ENCODE peak calls at places on chromosome 5, in seven cellular contexts. M, Y, C, L, U, A and Z are unnamed samples.

GRCh38 chr5:78362220-78362619 is 1.8 kb downstream of the SCAMP1 start:
- DNase-seq in C (no peak), L (no peak), U (no peak), Y (no peak), M (no peak), A (no peak), Z (no peak)

GRCh38 chr5:74762599-74762998 is 4.3 kb downstream of the GFM2 start:
- DNase-seq in M (no peak), A (no peak), L (no peak), Y (no peak), U (no peak), C (no peak), Z (no peak)

GRCh38 chr5:6108540-6108848 is 269.9 kb downstream of the MED10 start:
- DNase-seq in Y (no peak), A (no peak), M (no peak), C (no peak), L (no peak), U (no peak), Z (no peak)

GRCh38 chr5:15483348-15484090 is 16.5 kb upstream of the FBXL7 start:
- DNase-seq in A (no peak), C (no peak), M (no peak), L (no peak), U (no peak), Y (no peak), Z (no peak)

GRCh38 chr5:61234019-61234418 is 71.8 kb upstream of the SMIM15 start:
- DNase-seq in M (no peak), A (no peak), U (no peak), Y (no peak), C (no peak), L (no peak), Z (no peak)

GRCh38 chr5:172828911-172829431 is 5.1 kb upstream of the ERGIC1 start:
- DNase-seq in U (no peak), Y (no peak), M (no peak), C (no peak), A (no peak), L (no peak), Z (no peak)

GRCh38 chr5:154312571-154312970 is 122.0 kb downstream of the GALNT10 start:
- DNase-seq in U (no peak), C (no peak), A (no peak), Y (no peak), L (no peak), M (no peak), Z (no peak)

GRCh38 chr5:124730381-124730780 is 16.1 kb downstream of the ZNF608 start:
- DNase-seq in M (no peak), Y (no peak), U (no peak), A (no peak), C (no peak), L (no peak), Z (no peak)

GRCh38 chr5:108481355-108481931 is 99.5 kb upstream of the FBXL17 start:
- DNase-seq in C (no peak), L (no peak), A (no peak), Y (peak; percentile 11), U (peak; percentile 20), M (no peak), Z (peak; percentile 7)

GRCh38 chr5:53944981-53945380 is 365.4 kb downstream of the ARL15 start:
- DNase-seq in M (no peak), C (no peak), Y (no peak), L (no peak), U (no peak), A (no peak), Z (no peak)

GRCh38 chr5:43615445-43616184 is 12.6 kb downstream of the NNT start:
- DNase-seq in L (no peak), C (no peak), U (no peak), M (no peak), Y (no peak), A (no peak), Z (no peak)

GRCh38 chr5:170971-171800 is 20.1 kb upstream of the LRRC14B start:
- DNase-seq in C (peak; percentile 94), U (peak; percentile 56), L (no peak), M (no peak), A (no peak), Y (no peak), Z (no peak)

GRCh38 chr5:73344835-73345234 is 103.7 kb downstream of the FOXD1 start:
- DNase-seq in Y (no peak), M (no peak), L (no peak), U (no peak), C (no peak), A (no peak), Z (no peak)

GRCh38 chr5:137828192-137828591 is 39.5 kb upstream of the MYOT start:
- DNase-seq in C (no peak), M (no peak), U (no peak), Y (no peak), L (peak; percentile 37), A (no peak), Z (no peak)

GRCh38 chr5:893711-894110 is 1.0 kb downstream of the TRIP13 start:
- DNase-seq in Y (no peak), A (no peak), M (no peak), U (no peak), L (no peak), C (no peak), Z (no peak)

GRCh38 chr5:36839479-36839878 is 37.1 kb upstream of the NIPBL start:
- DNase-seq in M (no peak), U (no peak), C (no peak), L (no peak), Y (no peak), A (no peak), Z (no peak)

GRCh38 chr5:100505984-100506670 is 29.0 kb upstream of the FAM174A start:
- DNase-seq in C (no peak), U (no peak), L (peak; percentile 14), Y (no peak), A (no peak), M (no peak), Z (no peak)

GRCh38 chr5:107282061-107282460 is 388.7 kb downstream of the EFNA5 start:
- DNase-seq in U (no peak), C (no peak), L (no peak), A (no peak), Y (no peak), M (no peak), Z (no peak)

GRCh38 chr5:96569332-96569731 is 92.8 kb upstream of the CAST start:
- DNase-seq in A (no peak), Y (no peak), U (no peak), C (no peak), M (no peak), L (no peak), Z (no peak)

GRCh38 chr5:68395302-68395701 is 179.7 kb downstream of the PIK3R1 start:
- DNase-seq in L (no peak), M (no peak), Y (no peak), U (no peak), C (no peak), A (no peak), Z (no peak)

GRCh38 chr5:14665110-14665822 is 748 bp downstream of the OTULIN start:
- DNase-seq in C (no peak), Y (no peak), L (no peak), M (no peak), A (peak; percentile 21), U (no peak), Z (peak; percentile 32)

GRCh38 chr5:130289132-130290088 is 385.1 kb downstream of the CHSY3 start:
- DNase-seq in A (no peak), C (no peak), M (no peak), L (no peak), U (no peak), Y (no peak), Z (no peak)

GRCh38 chr5:130502702-130503101 is 598.4 kb downstream of the CHSY3 start:
- DNase-seq in M (no peak), Y (no peak), C (no peak), U (no peak), L (no peak), A (no peak), Z (no peak)

GRCh38 chr5:133754575-133755169 is 142.3 kb upstream of the FSTL4 start:
- DNase-seq in Y (peak; percentile 37), L (no peak), A (no peak), U (peak; percentile 66), C (no peak), M (peak; percentile 54), Z (no peak)

GRCh38 chr5:27592231-27592630 is 553.8 kb upstream of the CDH9 start:
- DNase-seq in A (no peak), U (no peak), L (no peak), C (no peak), Y (no peak), M (no peak), Z (no peak)

DNA sequence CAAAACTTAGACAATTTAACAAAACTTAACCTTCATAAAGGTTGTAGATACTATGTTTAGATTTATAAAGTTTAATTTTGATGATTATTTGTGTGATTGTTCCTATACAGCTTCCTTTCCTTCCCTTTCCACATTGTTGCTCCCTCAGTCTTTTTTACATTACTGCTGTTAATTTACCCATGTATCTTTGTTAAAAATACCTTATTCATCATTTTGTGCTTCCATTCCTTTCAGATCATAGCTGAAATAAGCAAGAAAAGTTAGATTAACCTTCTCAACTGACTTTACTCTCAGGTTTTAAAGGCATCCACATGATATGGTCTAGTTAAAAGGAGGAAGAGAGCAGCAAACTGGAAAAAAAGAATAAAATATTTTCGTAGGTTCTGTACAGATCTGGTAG is 2.0 kb downstream of the SMAD5 start:
- DNase-seq in C (no peak), Y (no peak), M (no peak), U (no peak), A (no peak), L (no peak), Z (no peak)
- H3K4me3 ChIP-seq in C (peak overlapping the region; percentile 75), Y (no peak overlapping the region), M (no peak overlapping the region), U (no peak overlapping the region), A (no peak overlapping the region), L (no peak overlapping the region), Z (no peak overlapping the region)

GRCh38 chr5:26482817-26483375 is 555.5 kb downstream of the CDH9 start:
- DNase-seq in C (no peak), M (peak; percentile 63), L (peak; percentile 50), U (peak; percentile 78), A (no peak), Y (peak; percentile 75), Z (no peak)
- H3K4me3 ChIP-seq in C (no peak overlapping the region), M (no peak overlapping the region), L (peak overlapping the region; percentile 46), U (no peak overlapping the region), A (no peak overlapping the region), Y (no peak overlapping the region), Z (no peak overlapping the region)

DNA sequence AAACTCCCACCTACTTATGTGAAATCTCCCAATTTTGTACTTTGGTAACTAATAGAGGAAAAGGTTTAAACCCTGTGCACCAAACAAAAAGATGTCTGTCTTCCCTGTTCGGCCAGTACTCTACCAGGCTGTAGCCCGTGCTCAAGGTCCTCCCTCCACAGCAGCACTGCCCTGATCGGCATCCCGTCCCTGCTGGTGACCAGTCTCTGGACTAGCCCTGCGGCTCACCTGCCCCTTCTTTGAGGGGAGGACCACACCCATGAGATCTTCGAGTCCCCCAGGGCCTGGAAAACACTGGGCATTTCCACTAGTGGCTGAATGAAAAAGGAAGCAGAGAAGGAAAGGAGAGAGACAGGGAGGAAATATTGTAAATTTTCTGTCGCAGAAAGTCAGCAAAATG is 2.8 kb downstream of the GFPT2 start:
- DNase-seq in L (no peak), C (no peak), M (no peak), Y (no peak), U (no peak), A (no peak), Z (no peak)
- H3K4me3 ChIP-seq in L (no peak overlapping the region), C (no peak overlapping the region), M (no peak overlapping the region), Y (no peak overlapping the region), U (no peak overlapping the region), A (no peak overlapping the region), Z (no peak overlapping the region)

DNA sequence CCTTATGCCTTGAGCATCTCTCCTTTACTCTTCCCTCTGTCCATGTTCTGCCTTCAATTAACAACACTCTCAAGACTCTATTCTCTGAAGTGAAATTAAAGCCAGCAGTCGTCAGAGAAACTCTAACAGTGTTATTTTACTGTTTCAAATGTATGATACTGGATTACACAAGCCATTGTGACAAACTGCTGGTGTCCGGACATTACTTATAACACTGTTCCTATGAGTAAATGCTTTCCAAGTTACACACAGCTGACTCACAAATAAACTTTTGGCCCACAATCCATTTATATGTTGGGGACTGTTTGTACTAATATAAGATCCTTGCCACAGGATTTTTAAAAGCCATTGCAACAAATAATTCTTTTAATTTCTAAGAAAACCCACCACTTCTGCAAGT is 63.2 kb upstream of the GHR start:
- DNase-seq in Y (no peak), U (no peak), C (no peak), A (no peak), L (no peak), M (no peak), Z (no peak)
- H3K4me3 ChIP-seq in Y (no peak overlapping the region), U (no peak overlapping the region), C (no peak overlapping the region), A (no peak overlapping the region), L (no peak overlapping the region), M (no peak overlapping the region), Z (no peak overlapping the region)